ENCODE peak calls at places on chromosomes 3 and 15, in eight cellular contexts. One of them, this sample, is unnamed.

GRCh38 chr3:134179508-134179907 is 71.2 kb downstream of the RYK start:
- DNase-seq in effector memory CD4-positive, alpha-beta T cell: no peak
- DNase-seq in natural killer cell: no peak
- DNase-seq in activated CD8-positive, alpha-beta memory T cell treated with anti-CD3 and anti-CD28 coated beads for 1 hour: no peak
- DNase-seq in CD8-positive, alpha-beta T cell: no peak
- DNase-seq in stimulated activated CD4-positive, alpha-beta T cell treated with anti-CD3 and anti-CD28 coated beads, TNF-alpha, amount 100 ng/mL, for 4 hours: no peak
- DNase-seq in activated naive CD8-positive, alpha-beta T cell treated with anti-CD3 and anti-CD28 coated beads, Interleukin-2, amount 10 ng/mL, durations not matched to agents 7 days and 5 days: no peak
- DNase-seq in body of pancreas: no peak
- DNase-seq in this sample: no peak

GRCh38 chr3:156120528-156121251 is at the start of gene KCNAB1:
- DNase-seq in effector memory CD4-positive, alpha-beta T cell: no peak
- DNase-seq in natural killer cell: no peak
- DNase-seq in activated CD8-positive, alpha-beta memory T cell treated with anti-CD3 and anti-CD28 coated beads for 1 hour: no peak
- DNase-seq in CD8-positive, alpha-beta T cell: no peak
- DNase-seq in stimulated activated CD4-positive, alpha-beta T cell treated with anti-CD3 and anti-CD28 coated beads, TNF-alpha, amount 100 ng/mL, for 4 hours: no peak
- DNase-seq in activated naive CD8-positive, alpha-beta T cell treated with anti-CD3 and anti-CD28 coated beads, Interleukin-2, amount 10 ng/mL, durations not matched to agents 7 days and 5 days: no peak
- DNase-seq in body of pancreas: no peak
- DNase-seq in this sample: no peak

GRCh38 chr3:141646760-141647561 is 91.1 kb upstream of the RNF7 start:
- DNase-seq in effector memory CD4-positive, alpha-beta T cell: no peak
- DNase-seq in natural killer cell: no peak
- DNase-seq in activated CD8-positive, alpha-beta memory T cell treated with anti-CD3 and anti-CD28 coated beads for 1 hour: no peak
- DNase-seq in CD8-positive, alpha-beta T cell: no peak
- DNase-seq in stimulated activated CD4-positive, alpha-beta T cell treated with anti-CD3 and anti-CD28 coated beads, TNF-alpha, amount 100 ng/mL, for 4 hours: no peak
- DNase-seq in activated naive CD8-positive, alpha-beta T cell treated with anti-CD3 and anti-CD28 coated beads, Interleukin-2, amount 10 ng/mL, durations not matched to agents 7 days and 5 days: no peak
- DNase-seq in body of pancreas: peak; percentile 41
- DNase-seq in this sample: no peak

GRCh38 chr3:56899851-56900250 is 98.1 kb upstream of the ARHGEF3 start:
- DNase-seq in effector memory CD4-positive, alpha-beta T cell: no peak
- DNase-seq in natural killer cell: no peak
- DNase-seq in activated CD8-positive, alpha-beta memory T cell treated with anti-CD3 and anti-CD28 coated beads for 1 hour: no peak
- DNase-seq in CD8-positive, alpha-beta T cell: no peak
- DNase-seq in stimulated activated CD4-positive, alpha-beta T cell treated with anti-CD3 and anti-CD28 coated beads, TNF-alpha, amount 100 ng/mL, for 4 hours: no peak
- DNase-seq in activated naive CD8-positive, alpha-beta T cell treated with anti-CD3 and anti-CD28 coated beads, Interleukin-2, amount 10 ng/mL, durations not matched to agents 7 days and 5 days: no peak
- DNase-seq in body of pancreas: no peak
- DNase-seq in this sample: no peak

GRCh38 chr15:69794643-69795461 is 302.9 kb downstream of the TLE3 start:
- DNase-seq in effector memory CD4-positive, alpha-beta T cell: no peak
- DNase-seq in natural killer cell: no peak
- DNase-seq in activated CD8-positive, alpha-beta memory T cell treated with anti-CD3 and anti-CD28 coated beads for 1 hour: no peak
- DNase-seq in CD8-positive, alpha-beta T cell: no peak
- DNase-seq in stimulated activated CD4-positive, alpha-beta T cell treated with anti-CD3 and anti-CD28 coated beads, TNF-alpha, amount 100 ng/mL, for 4 hours: no peak
- DNase-seq in activated naive CD8-positive, alpha-beta T cell treated with anti-CD3 and anti-CD28 coated beads, Interleukin-2, amount 10 ng/mL, durations not matched to agents 7 days and 5 days: no peak
- DNase-seq in body of pancreas: peak; percentile 56
- DNase-seq in this sample: no peak

GRCh38 chr15:38620851-38621594 is 56.4 kb upstream of the RASGRP1 start:
- DNase-seq in effector memory CD4-positive, alpha-beta T cell: no peak
- DNase-seq in natural killer cell: no peak
- DNase-seq in activated CD8-positive, alpha-beta memory T cell treated with anti-CD3 and anti-CD28 coated beads for 1 hour: no peak
- DNase-seq in CD8-positive, alpha-beta T cell: no peak
- DNase-seq in stimulated activated CD4-positive, alpha-beta T cell treated with anti-CD3 and anti-CD28 coated beads, TNF-alpha, amount 100 ng/mL, for 4 hours: no peak
- DNase-seq in activated naive CD8-positive, alpha-beta T cell treated with anti-CD3 and anti-CD28 coated beads, Interleukin-2, amount 10 ng/mL, durations not matched to agents 7 days and 5 days: no peak
- DNase-seq in body of pancreas: no peak
- DNase-seq in this sample: no peak

GRCh38 chr3:37713820-37714204 is 147.9 kb upstream of the CTDSPL start:
- DNase-seq in effector memory CD4-positive, alpha-beta T cell: no peak
- DNase-seq in natural killer cell: no peak
- DNase-seq in activated CD8-positive, alpha-beta memory T cell treated with anti-CD3 and anti-CD28 coated beads for 1 hour: no peak
- DNase-seq in CD8-positive, alpha-beta T cell: no peak
- DNase-seq in stimulated activated CD4-positive, alpha-beta T cell treated with anti-CD3 and anti-CD28 coated beads, TNF-alpha, amount 100 ng/mL, for 4 hours: no peak
- DNase-seq in activated naive CD8-positive, alpha-beta T cell treated with anti-CD3 and anti-CD28 coated beads, Interleukin-2, amount 10 ng/mL, durations not matched to agents 7 days and 5 days: no peak
- DNase-seq in body of pancreas: no peak
- DNase-seq in this sample: no peak

GRCh38 chr15:82914396-82914795 is 38.1 kb downstream of the HOMER2 start:
- DNase-seq in effector memory CD4-positive, alpha-beta T cell: no peak
- DNase-seq in natural killer cell: no peak
- DNase-seq in activated CD8-positive, alpha-beta memory T cell treated with anti-CD3 and anti-CD28 coated beads for 1 hour: no peak
- DNase-seq in CD8-positive, alpha-beta T cell: no peak
- DNase-seq in stimulated activated CD4-positive, alpha-beta T cell treated with anti-CD3 and anti-CD28 coated beads, TNF-alpha, amount 100 ng/mL, for 4 hours: no peak
- DNase-seq in activated naive CD8-positive, alpha-beta T cell treated with anti-CD3 and anti-CD28 coated beads, Interleukin-2, amount 10 ng/mL, durations not matched to agents 7 days and 5 days: no peak
- DNase-seq in body of pancreas: no peak
- DNase-seq in this sample: no peak

GRCh38 chr3:105938101-105938500 is 69.3 kb upstream of the CBLB start:
- DNase-seq in effector memory CD4-positive, alpha-beta T cell: no peak
- DNase-seq in natural killer cell: no peak
- DNase-seq in activated CD8-positive, alpha-beta memory T cell treated with anti-CD3 and anti-CD28 coated beads for 1 hour: no peak
- DNase-seq in CD8-positive, alpha-beta T cell: no peak
- DNase-seq in stimulated activated CD4-positive, alpha-beta T cell treated with anti-CD3 and anti-CD28 coated beads, TNF-alpha, amount 100 ng/mL, for 4 hours: no peak
- DNase-seq in activated naive CD8-positive, alpha-beta T cell treated with anti-CD3 and anti-CD28 coated beads, Interleukin-2, amount 10 ng/mL, durations not matched to agents 7 days and 5 days: no peak
- DNase-seq in body of pancreas: no peak
- DNase-seq in this sample: no peak

GRCh38 chr15:32688151-32688639 is 29.6 kb upstream of the GREM1 start:
- DNase-seq in effector memory CD4-positive, alpha-beta T cell: no peak
- DNase-seq in natural killer cell: no peak
- DNase-seq in activated CD8-positive, alpha-beta memory T cell treated with anti-CD3 and anti-CD28 coated beads for 1 hour: no peak
- DNase-seq in CD8-positive, alpha-beta T cell: no peak
- DNase-seq in stimulated activated CD4-positive, alpha-beta T cell treated with anti-CD3 and anti-CD28 coated beads, TNF-alpha, amount 100 ng/mL, for 4 hours: no peak
- DNase-seq in activated naive CD8-positive, alpha-beta T cell treated with anti-CD3 and anti-CD28 coated beads, Interleukin-2, amount 10 ng/mL, durations not matched to agents 7 days and 5 days: no peak
- DNase-seq in body of pancreas: peak; percentile 91
- DNase-seq in this sample: no peak

GRCh38 chr3:13570391-13571194 is 21.7 kb downstream of the FBLN2 start:
- DNase-seq in effector memory CD4-positive, alpha-beta T cell: no peak
- DNase-seq in natural killer cell: no peak
- DNase-seq in activated CD8-positive, alpha-beta memory T cell treated with anti-CD3 and anti-CD28 coated beads for 1 hour: no peak
- DNase-seq in CD8-positive, alpha-beta T cell: no peak
- DNase-seq in stimulated activated CD4-positive, alpha-beta T cell treated with anti-CD3 and anti-CD28 coated beads, TNF-alpha, amount 100 ng/mL, for 4 hours: no peak
- DNase-seq in activated naive CD8-positive, alpha-beta T cell treated with anti-CD3 and anti-CD28 coated beads, Interleukin-2, amount 10 ng/mL, durations not matched to agents 7 days and 5 days: no peak
- DNase-seq in body of pancreas: peak; percentile 38
- DNase-seq in this sample: no peak